ENCODE peak calls at places on chromosome 17, in ten cellular contexts. T, W, B, O, N, H, D, F, L and X are unnamed samples.

GRCh38 chr17:27669136-27669535 is 38.1 kb downstream of the LGALS9 start:
- DNase-seq in O (no peak), T (no peak), L (no peak), F (no peak), W (no peak), B (no peak), N (no peak), H (no peak), D (no peak), X (no peak)

GRCh38 chr17:65389956-65390355 is 171.5 kb downstream of the AXIN2 start:
- DNase-seq in D (no peak), B (no peak), N (no peak), T (no peak), W (no peak), H (no peak), O (peak; percentile 94), F (no peak), L (no peak), X (peak; percentile 73)

GRCh38 chr17:4953461-4953961 is 2.6 kb downstream of the ENO3 start:
- DNase-seq in L (no peak), T (no peak), F (no peak), D (no peak), B (no peak), N (no peak), H (no peak), O (peak; percentile 77), W (no peak), X (peak; percentile 92)

GRCh38 chr17:2090804-2091534 is 36.1 kb downstream of the HIC1 start:
- DNase-seq in W (peak; percentile 35), B (peak; percentile 86), H (no peak), O (peak; percentile 97), N (no peak), T (peak; percentile 49), D (peak; percentile 86), L (no peak), F (peak; percentile 74), X (peak; percentile 76)

GRCh38 chr17:3796822-3797170 is 4.2 kb downstream of the ITGAE start:
- DNase-seq in F (no peak), L (no peak), O (no peak), D (no peak), N (no peak), T (no peak), B (no peak), H (no peak), W (no peak), X (no peak)

GRCh38 chr17:40325156-40326013 is 16.4 kb downstream of the RARA start:
- DNase-seq in B (no peak), N (no peak), F (no peak), W (no peak), O (no peak), H (no peak), D (peak; percentile 18), T (no peak), L (no peak), X (no peak)

GRCh38 chr17:4892063-4892410 is 7.3 kb upstream of the C17orf107 start:
- DNase-seq in O (no peak), D (no peak), F (no peak), N (no peak), B (no peak), T (no peak), W (no peak), L (no peak), H (no peak), X (no peak)

GRCh38 chr17:16491703-16492612 is at the start of gene LRRC75A:
- DNase-seq in O (peak; percentile 73), W (peak; percentile 47), N (peak; percentile 81), T (peak; percentile 57), L (peak; percentile 21), H (peak; percentile 59), D (peak; percentile 54), B (peak; percentile 83), F (peak; percentile 92), X (peak; percentile 38)

GRCh38 chr17:14737984-14738651 is 437.2 kb downstream of the HS3ST3B1 start:
- DNase-seq in W (peak; percentile 74), B (peak; percentile 86), D (peak; percentile 82), T (no peak), N (no peak), H (peak; percentile 36), F (peak; percentile 41), O (peak; percentile 98), L (peak; percentile 78), X (peak; percentile 93)

GRCh38 chr17:61805399-61805798 is 57.9 kb downstream of the BRIP1 start:
- DNase-seq in O (peak; percentile 87), N (no peak), W (no peak), F (no peak), L (no peak), D (no peak), H (no peak), T (no peak), B (no peak), X (no peak)

GRCh38 chr17:78460176-78460675 is 81.8 kb downstream of the PGS1 start:
- DNase-seq in L (no peak), O (no peak), T (no peak), N (no peak), B (no peak), H (no peak), W (no peak), F (no peak), D (no peak), X (no peak)

GRCh38 chr17:28796062-28796461 is 46.5 kb downstream of the FAM222B start:
- DNase-seq in W (no peak), F (no peak), H (no peak), N (no peak), B (no peak), T (no peak), L (no peak), D (no peak), O (no peak), X (no peak)

DNA sequence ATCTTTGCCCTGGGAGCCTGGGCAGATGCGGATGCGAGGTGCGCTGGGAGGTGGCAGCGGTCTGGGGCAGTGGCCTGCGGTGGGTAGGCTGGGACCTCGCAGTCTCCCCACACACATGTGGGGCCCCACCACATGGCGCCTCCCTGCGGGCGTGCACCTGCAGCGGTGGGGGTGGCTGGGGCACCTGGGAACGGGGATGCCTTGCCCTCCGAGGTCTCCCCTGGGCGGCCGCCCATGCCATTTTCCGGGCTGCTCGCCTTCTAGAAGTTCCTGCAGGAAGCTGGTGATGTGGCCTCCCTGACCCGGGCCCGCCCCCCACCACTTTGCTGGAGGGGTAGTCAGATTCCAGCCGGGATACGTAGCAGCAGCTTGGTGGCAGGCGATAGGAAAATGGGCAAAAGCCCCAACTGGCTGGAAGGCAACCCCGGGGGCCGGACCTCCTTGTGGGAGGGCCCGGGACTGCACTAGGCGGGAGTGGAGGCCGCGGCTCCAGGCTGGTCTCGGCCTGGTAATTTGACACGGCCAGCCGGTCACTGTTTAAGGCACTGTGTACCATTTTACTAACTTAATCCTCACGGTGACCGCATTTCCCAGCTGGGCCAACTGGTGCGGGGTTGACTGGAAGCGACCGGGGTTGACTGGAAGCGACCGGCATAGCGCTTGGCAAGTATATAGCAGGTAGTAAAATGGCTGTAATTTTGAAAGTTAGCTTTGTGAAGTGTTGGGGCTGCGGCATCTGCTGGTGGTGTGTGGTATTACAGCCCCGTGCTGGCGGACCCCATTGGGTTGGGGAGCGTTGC is 38.5 kb downstream of the IGF2BP1 start:
- DNase-seq in F (peak; percentile 85), D (no peak), N (peak; percentile 70), B (peak; percentile 33), L (no peak), W (peak; percentile 36), H (peak; percentile 50), O (peak; percentile 75), T (peak; percentile 54), X (peak; percentile 83)
- H3K4me3 ChIP-seq in F (no peak overlapping the region), D (peak overlapping the region; percentile 29), N (no peak overlapping the region), B (no peak overlapping the region), L (peak overlapping the region; percentile 10), W (no peak overlapping the region), H (no peak overlapping the region), O (peak overlapping the region; percentile 68), T (no peak overlapping the region), X (peak overlapping the region; percentile 36)

GRCh38 chr17:77182205-77182604 is 41.4 kb downstream of the SEC14L1 start:
- DNase-seq in L (no peak), B (no peak), D (no peak), F (no peak), W (no peak), T (no peak), N (no peak), H (no peak), O (no peak), X (no peak)
- H3K9me3 ChIP-seq in L (no peaks in the 10 kb centered on the region), B (no peaks in the 10 kb centered on the region), D (no peaks in the 10 kb centered on the region), F (no peaks in the 10 kb centered on the region), W (no peaks in the 10 kb centered on the region), T (no peaks in the 10 kb centered on the region), N (no peaks in the 10 kb centered on the region), H (no peaks in the 10 kb centered on the region), O (no peaks in the 10 kb centered on the region), X (no peaks in the 10 kb centered on the region)

DNA sequence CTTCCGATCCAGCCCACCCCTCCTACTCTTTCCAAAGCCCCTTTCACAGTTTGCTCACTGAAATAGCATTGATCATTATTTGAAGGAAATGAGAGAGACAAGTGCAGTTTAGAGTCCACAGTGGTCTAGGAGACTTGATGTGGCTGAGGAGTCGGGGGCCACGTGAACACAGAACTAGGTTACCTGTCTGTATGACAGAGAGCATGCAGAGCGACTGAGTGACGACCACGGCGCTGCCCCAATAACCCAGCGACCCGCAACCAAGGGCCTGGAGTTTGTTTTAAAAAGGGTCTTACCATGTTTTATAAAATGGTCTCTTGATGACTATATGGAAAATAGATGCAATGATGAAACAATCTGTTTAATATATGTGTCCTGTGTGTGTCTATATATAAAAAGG is 39.5 kb downstream of the NDEL1 start:
- DNase-seq in H (no peak), W (no peak), O (no peak), B (no peak), T (no peak), L (no peak), N (no peak), D (no peak), F (no peak), X (no peak)
- H3K36me3 ChIP-seq in H (peaks cover 100% of the 10 kb centered on the region), W (peaks cover 27% of the 10 kb centered on the region), O (peaks cover 33% of the 10 kb centered on the region), B (peaks cover 7% of the 10 kb centered on the region), T (no peaks in the 10 kb centered on the region), L (peaks cover 4% of the 10 kb centered on the region), N (peaks cover 68% of the 10 kb centered on the region), D (peaks cover 98% of the 10 kb centered on the region), F (peaks cover 3% of the 10 kb centered on the region), X (peaks cover 90% of the 10 kb centered on the region)

GRCh38 chr17:80795737-80796136 is 195.9 kb upstream of the CHMP6 start:
- DNase-seq in B (no peak), W (peak; percentile 20), O (no peak), H (no peak), L (no peak), D (peak; percentile 68), N (peak; percentile 96), F (no peak), T (no peak), X (no peak)

GRCh38 chr17:80794281-80795089 is 197.2 kb upstream of the CHMP6 start:
- DNase-seq in D (no peak), T (no peak), F (no peak), L (no peak), W (no peak), H (no peak), B (no peak), N (no peak), O (no peak), X (no peak)

GRCh38 chr17:80796430-80796861 is 195.2 kb upstream of the CHMP6 start:
- DNase-seq in T (no peak), O (no peak), H (no peak), L (no peak), B (no peak), W (no peak), F (no peak), N (no peak), D (no peak), X (no peak)

GRCh38 chr17:80793851-80794267 is 197.8 kb upstream of the CHMP6 start:
- DNase-seq in O (peak; percentile 39), T (no peak), N (no peak), H (no peak), L (no peak), D (no peak), F (no peak), W (no peak), B (no peak), X (no peak)

GRCh38 chr17:80795090-80795609 is 196.5 kb upstream of the CHMP6 start:
- DNase-seq in O (no peak), T (no peak), D (no peak), L (no peak), B (no peak), W (no peak), H (no peak), N (no peak), F (no peak), X (no peak)
- H3K4me3 ChIP-seq in O (no peak overlapping the region), T (no peak overlapping the region), D (no peak overlapping the region), L (no peak overlapping the region), B (no peak overlapping the region), W (no peak overlapping the region), H (no peak overlapping the region), N (no peak overlapping the region), F (no peak overlapping the region), X (no peak overlapping the region)